ENCODE peak calls at places on chromosomes 4 and X, in five cellular contexts. One of them, this sample, is unnamed.

GRCh38 chrX:111098874-111099273 is 2.9 kb downstream of the PAK3 start:
- DNase-seq in ureter: peak
- DNase-seq in activated gamma-delta T cell treated with Interleukin-2 at 50 U/mL for 16 hours: peak
- DNase-seq in NCI-H1417 treated with DMSO at 0.1 percent for 48 hours: no peak
- DNase-seq in germinal center: peak
- DNase-seq in this sample: peak

GRCh38 chrX:137051978-137052640 is 18.3 kb upstream of the GPR101 start:
- DNase-seq in ureter: peak
- DNase-seq in germinal center: peak
- DNase-seq in NCI-H1417 treated with DMSO at 0.1 percent for 48 hours: peak
- DNase-seq in activated gamma-delta T cell treated with Interleukin-2 at 50 U/mL for 16 hours: peak
- DNase-seq in this sample: peak

GRCh38 chr4:76665139-76665538 is 230.1 kb downstream of the SHROOM3 start:
- DNase-seq in ureter: peak
- DNase-seq in activated gamma-delta T cell treated with Interleukin-2 at 50 U/mL for 16 hours: no peak
- DNase-seq in NCI-H1417 treated with DMSO at 0.1 percent for 48 hours: no peak
- DNase-seq in germinal center: no peak
- DNase-seq in this sample: no peak

GRCh38 chr4:141912831-141913230 is 276.4 kb downstream of the IL15 start:
- DNase-seq in ureter: no peak
- DNase-seq in germinal center: no peak
- DNase-seq in activated gamma-delta T cell treated with Interleukin-2 at 50 U/mL for 16 hours: no peak
- DNase-seq in NCI-H1417 treated with DMSO at 0.1 percent for 48 hours: peak
- DNase-seq in this sample: peak

GRCh38 chr4:11805837-11806236 is 377.1 kb upstream of the HS3ST1 start:
- DNase-seq in germinal center: no peak
- DNase-seq in activated gamma-delta T cell treated with Interleukin-2 at 50 U/mL for 16 hours: no peak
- DNase-seq in ureter: no peak
- DNase-seq in NCI-H1417 treated with DMSO at 0.1 percent for 48 hours: no peak
- DNase-seq in this sample: no peak

GRCh38 chr4:55036405-55036804 is 89.0 kb downstream of the KDR start:
- DNase-seq in germinal center: no peak
- DNase-seq in ureter: no peak
- DNase-seq in NCI-H1417 treated with DMSO at 0.1 percent for 48 hours: no peak
- DNase-seq in activated gamma-delta T cell treated with Interleukin-2 at 50 U/mL for 16 hours: no peak
- DNase-seq in this sample: no peak

GRCh38 chrX:124217289-124218251 is 114.9 kb upstream of the TEX13D start:
- DNase-seq in activated gamma-delta T cell treated with Interleukin-2 at 50 U/mL for 16 hours: peak
- DNase-seq in ureter: no peak
- DNase-seq in NCI-H1417 treated with DMSO at 0.1 percent for 48 hours: no peak
- DNase-seq in germinal center: peak
- DNase-seq in this sample: no peak

GRCh38 chr4:174461438-174462106 is 60.7 kb downstream of the HPGD start:
- DNase-seq in activated gamma-delta T cell treated with Interleukin-2 at 50 U/mL for 16 hours: no peak
- DNase-seq in NCI-H1417 treated with DMSO at 0.1 percent for 48 hours: no peak
- DNase-seq in germinal center: no peak
- DNase-seq in ureter: no peak
- DNase-seq in this sample: no peak

GRCh38 chrX:53263597-53264094 is 17.7 kb downstream of the IQSEC2 start:
- DNase-seq in activated gamma-delta T cell treated with Interleukin-2 at 50 U/mL for 16 hours: no peak
- DNase-seq in NCI-H1417 treated with DMSO at 0.1 percent for 48 hours: no peak
- DNase-seq in ureter: no peak
- DNase-seq in germinal center: no peak
- DNase-seq in this sample: peak

GRCh38 chr4:21117771-21118170 is 417.5 kb downstream of the PACRGL start:
- DNase-seq in NCI-H1417 treated with DMSO at 0.1 percent for 48 hours: no peak
- DNase-seq in ureter: no peak
- DNase-seq in activated gamma-delta T cell treated with Interleukin-2 at 50 U/mL for 16 hours: no peak
- DNase-seq in germinal center: no peak
- DNase-seq in this sample: no peak

GRCh38 chr4:4762909-4763814 is 96.3 kb upstream of the MSX1 start:
- DNase-seq in activated gamma-delta T cell treated with Interleukin-2 at 50 U/mL for 16 hours: no peak
- DNase-seq in ureter: no peak
- DNase-seq in germinal center: no peak
- DNase-seq in NCI-H1417 treated with DMSO at 0.1 percent for 48 hours: no peak
- DNase-seq in this sample: no peak

GRCh38 chr4:105548483-105548882 is 3.9 kb upstream of the ARHGEF38 start:
- DNase-seq in ureter: no peak
- DNase-seq in germinal center: no peak
- DNase-seq in activated gamma-delta T cell treated with Interleukin-2 at 50 U/mL for 16 hours: no peak
- DNase-seq in NCI-H1417 treated with DMSO at 0.1 percent for 48 hours: no peak
- DNase-seq in this sample: no peak

GRCh38 chr4:5365071-5366008 is 314.1 kb downstream of the STK32B start:
- DNase-seq in ureter: peak
- DNase-seq in germinal center: no peak
- DNase-seq in NCI-H1417 treated with DMSO at 0.1 percent for 48 hours: no peak
- DNase-seq in activated gamma-delta T cell treated with Interleukin-2 at 50 U/mL for 16 hours: no peak
- DNase-seq in this sample: no peak

GRCh38 chr4:112748352-112748900 is 111.5 kb downstream of the LARP7 start:
- DNase-seq in activated gamma-delta T cell treated with Interleukin-2 at 50 U/mL for 16 hours: no peak
- DNase-seq in NCI-H1417 treated with DMSO at 0.1 percent for 48 hours: no peak
- DNase-seq in germinal center: no peak
- DNase-seq in ureter: no peak
- DNase-seq in this sample: no peak

GRCh38 chr4:4782969-4783368 is 76.5 kb upstream of the MSX1 start:
- DNase-seq in activated gamma-delta T cell treated with Interleukin-2 at 50 U/mL for 16 hours: no peak
- DNase-seq in NCI-H1417 treated with DMSO at 0.1 percent for 48 hours: no peak
- DNase-seq in ureter: no peak
- DNase-seq in germinal center: no peak
- DNase-seq in this sample: no peak

GRCh38 chrX:134484039-134484438 is 24.1 kb downstream of the HPRT1 start:
- DNase-seq in NCI-H1417 treated with DMSO at 0.1 percent for 48 hours: peak
- DNase-seq in activated gamma-delta T cell treated with Interleukin-2 at 50 U/mL for 16 hours: no peak
- DNase-seq in ureter: no peak
- DNase-seq in germinal center: no peak
- DNase-seq in this sample: peak

GRCh38 chr4:112908511-112908910 is 140.9 kb upstream of the ANK2 start:
- DNase-seq in NCI-H1417 treated with DMSO at 0.1 percent for 48 hours: no peak
- DNase-seq in germinal center: no peak
- DNase-seq in activated gamma-delta T cell treated with Interleukin-2 at 50 U/mL for 16 hours: no peak
- DNase-seq in ureter: no peak
- DNase-seq in this sample: no peak

This sample was measured in erythroblast.